ENCODE peak calls at places on chromosomes 6 and 20, in six cellular contexts. One of them, this sample, is unnamed.

GRCh38 chr20:45545754-45546453 is 1.3 kb downstream of the EPPIN start:
- DNase-seq in stomach: no peak
- DNase-seq in uterus: no peak
- DNase-seq in IMR-90: peak; percentile 37
- DNase-seq in transverse colon: no peak
- DNase-seq in gastrocnemius medialis: no peak
- DNase-seq in this sample: no peak

GRCh38 chr6:150204705-150205472 is 62.0 kb downstream of the PPP1R14C start:
- DNase-seq in stomach: no peak
- DNase-seq in uterus: no peak
- DNase-seq in IMR-90: no peak
- DNase-seq in transverse colon: no peak
- DNase-seq in gastrocnemius medialis: peak; percentile 85
- DNase-seq in this sample: peak; percentile 61

GRCh38 chr6:121093928-121094327 is 240.4 kb downstream of the TBC1D32 start:
- DNase-seq in stomach: no peak
- DNase-seq in uterus: no peak
- DNase-seq in IMR-90: peak; percentile 76
- DNase-seq in transverse colon: no peak
- DNase-seq in gastrocnemius medialis: no peak
- DNase-seq in this sample: no peak

GRCh38 chr20:58808296-58809046 is 42.2 kb downstream of the GNAS-AS1 start:
- DNase-seq in stomach: no peak
- DNase-seq in uterus: no peak
- DNase-seq in IMR-90: peak; percentile 29
- DNase-seq in transverse colon: no peak
- DNase-seq in gastrocnemius medialis: no peak
- DNase-seq in this sample: no peak

GRCh38 chr6:141965016-141965545 is 167.6 kb upstream of the GJE1 start:
- DNase-seq in stomach: no peak
- DNase-seq in uterus: no peak
- DNase-seq in IMR-90: no peak
- DNase-seq in transverse colon: no peak
- DNase-seq in gastrocnemius medialis: no peak
- DNase-seq in this sample: no peak

GRCh38 chr6:36607782-36608386 is 13.7 kb downstream of the SRSF3 start:
- DNase-seq in stomach: peak; percentile 57
- DNase-seq in uterus: no peak
- DNase-seq in IMR-90: no peak
- DNase-seq in transverse colon: no peak
- DNase-seq in gastrocnemius medialis: peak; percentile 77
- DNase-seq in this sample: no peak

GRCh38 chr6:139515511-139515910 is 141.1 kb upstream of the CITED2 start:
- DNase-seq in stomach: no peak
- DNase-seq in uterus: no peak
- DNase-seq in IMR-90: peak; percentile 51
- DNase-seq in transverse colon: no peak
- DNase-seq in gastrocnemius medialis: no peak
- DNase-seq in this sample: no peak

GRCh38 chr6:75147512-75147911 is 58.3 kb downstream of the COL12A1 start:
- DNase-seq in stomach: no peak
- DNase-seq in uterus: no peak
- DNase-seq in IMR-90: peak; percentile 81
- DNase-seq in transverse colon: no peak
- DNase-seq in gastrocnemius medialis: no peak
- DNase-seq in this sample: no peak

GRCh38 chr6:28732052-28732451 is 191.7 kb downstream of the TRIM27 start:
- DNase-seq in stomach: no peak
- DNase-seq in uterus: no peak
- DNase-seq in IMR-90: no peak
- DNase-seq in transverse colon: no peak
- DNase-seq in gastrocnemius medialis: no peak
- DNase-seq in this sample: no peak

GRCh38 chr20:24535956-24536730 is 66.7 kb downstream of the SYNDIG1 start:
- DNase-seq in stomach: no peak
- DNase-seq in uterus: no peak
- DNase-seq in IMR-90: no peak
- DNase-seq in transverse colon: no peak
- DNase-seq in gastrocnemius medialis: no peak
- DNase-seq in this sample: no peak

GRCh38 chr20:9515761-9516657 is 1.6 kb downstream of the LAMP5 start:
- DNase-seq in stomach: no peak
- DNase-seq in uterus: no peak
- DNase-seq in IMR-90: no peak
- DNase-seq in transverse colon: no peak
- DNase-seq in gastrocnemius medialis: no peak
- DNase-seq in this sample: peak; percentile 32

GRCh38 chr6:110547266-110547964 is 71.0 kb upstream of the SLC22A16 start:
- DNase-seq in stomach: no peak
- DNase-seq in uterus: no peak
- DNase-seq in IMR-90: peak; percentile 70
- DNase-seq in transverse colon: no peak
- DNase-seq in gastrocnemius medialis: no peak
- DNase-seq in this sample: no peak

GRCh38 chr6:119183457-119183856 is 105.0 kb upstream of the FAM184A start:
- DNase-seq in stomach: no peak
- DNase-seq in uterus: no peak
- DNase-seq in IMR-90: no peak
- DNase-seq in transverse colon: no peak
- DNase-seq in gastrocnemius medialis: no peak
- DNase-seq in this sample: no peak

GRCh38 chr20:10939297-10939949 is 265.6 kb upstream of the JAG1 start:
- DNase-seq in stomach: no peak
- DNase-seq in uterus: no peak
- DNase-seq in IMR-90: peak; percentile 22
- DNase-seq in transverse colon: no peak
- DNase-seq in gastrocnemius medialis: no peak
- DNase-seq in this sample: no peak

GRCh38 chr20:59032713-59033059 is 551 bp upstream of the ATP5F1E start:
- DNase-seq in stomach: no peak
- DNase-seq in uterus: no peak
- DNase-seq in IMR-90: peak; percentile 27
- DNase-seq in transverse colon: no peak
- DNase-seq in gastrocnemius medialis: no peak
- DNase-seq in this sample: no peak

GRCh38 chr20:34220581-34220980 is 20.6 kb upstream of the ASIP start:
- DNase-seq in stomach: no peak
- DNase-seq in uterus: no peak
- DNase-seq in IMR-90: peak; percentile 28
- DNase-seq in transverse colon: no peak
- DNase-seq in gastrocnemius medialis: no peak
- DNase-seq in this sample: no peak

GRCh38 chr6:149129401-149130077 is 188.0 kb upstream of the TAB2 start:
- DNase-seq in stomach: no peak
- DNase-seq in uterus: no peak
- DNase-seq in IMR-90: peak; percentile 65
- DNase-seq in transverse colon: no peak
- DNase-seq in gastrocnemius medialis: peak; percentile 38
- DNase-seq in this sample: peak; percentile 32

GRCh38 chr20:642398-643174 is 10.4 kb downstream of the SRXN1 start:
- DNase-seq in stomach: no peak
- DNase-seq in uterus: peak; percentile 25
- DNase-seq in IMR-90: no peak
- DNase-seq in transverse colon: no peak
- DNase-seq in gastrocnemius medialis: no peak
- DNase-seq in this sample: peak; percentile 77
- H3K4me3 ChIP-seq in stomach: peak overlapping the region; percentile 47
- H3K4me3 ChIP-seq in uterus: peak overlapping the region; percentile 35
- H3K4me3 ChIP-seq in IMR-90: peak overlapping the region; percentile 17
- H3K4me3 ChIP-seq in transverse colon: peak overlapping the region; percentile 41
- H3K4me3 ChIP-seq in gastrocnemius medialis: peak overlapping the region; percentile 39
- H3K4me3 ChIP-seq in this sample: peak overlapping the region; percentile 45

GRCh38 chr20:37879003-37879599 is 23.8 kb upstream of the VSTM2L start:
- DNase-seq in stomach: no peak
- DNase-seq in uterus: no peak
- DNase-seq in IMR-90: no peak
- DNase-seq in transverse colon: no peak
- DNase-seq in gastrocnemius medialis: no peak
- DNase-seq in this sample: no peak
- TF ChIP-seq POLR2A in stomach: no peak
- TF ChIP-seq POLR2A in uterus: no peak
- TF ChIP-seq POLR2A in IMR-90: no peak
- TF ChIP-seq POLR2A in transverse colon: no peak
- TF ChIP-seq POLR2A in gastrocnemius medialis: no peak
- TF ChIP-seq POLR2A in this sample: no peak

GRCh38 chr20:43358811-43359210 is 98.9 kb upstream of the SRSF6 start:
- DNase-seq in stomach: no peak
- DNase-seq in uterus: no peak
- DNase-seq in IMR-90: no peak
- DNase-seq in transverse colon: no peak
- DNase-seq in gastrocnemius medialis: no peak
- DNase-seq in this sample: no peak

GRCh38 chr20:43349841-43350240 is 107.9 kb upstream of the SRSF6 start:
- DNase-seq in stomach: no peak
- DNase-seq in uterus: no peak
- DNase-seq in IMR-90: no peak
- DNase-seq in transverse colon: no peak
- DNase-seq in gastrocnemius medialis: no peak
- DNase-seq in this sample: no peak

GRCh38 chr20:43355610-43356009 is 102.1 kb upstream of the SRSF6 start:
- DNase-seq in stomach: no peak
- DNase-seq in uterus: no peak
- DNase-seq in IMR-90: no peak
- DNase-seq in transverse colon: no peak
- DNase-seq in gastrocnemius medialis: no peak
- DNase-seq in this sample: no peak

GRCh38 chr20:43357352-43357751 is 100.3 kb upstream of the SRSF6 start:
- DNase-seq in stomach: no peak
- DNase-seq in uterus: no peak
- DNase-seq in IMR-90: no peak
- DNase-seq in transverse colon: no peak
- DNase-seq in gastrocnemius medialis: no peak
- DNase-seq in this sample: no peak

GRCh38 chr20:43352996-43353395 is 104.7 kb upstream of the SRSF6 start:
- DNase-seq in stomach: no peak
- DNase-seq in uterus: no peak
- DNase-seq in IMR-90: no peak
- DNase-seq in transverse colon: no peak
- DNase-seq in gastrocnemius medialis: no peak
- DNase-seq in this sample: no peak
- H3K27ac ChIP-seq in stomach: no peak overlapping the region
- H3K27ac ChIP-seq in uterus: no peak overlapping the region
- H3K27ac ChIP-seq in IMR-90: no peak overlapping the region
- H3K27ac ChIP-seq in transverse colon: no peak overlapping the region
- H3K27ac ChIP-seq in gastrocnemius medialis: no peak overlapping the region
- H3K27ac ChIP-seq in this sample: no peak overlapping the region

GRCh38 chr6:155264704-155265320 is 999 bp downstream of the CLDN20 start:
- DNase-seq in stomach: no peak
- DNase-seq in uterus: no peak
- DNase-seq in IMR-90: no peak
- DNase-seq in transverse colon: no peak
- DNase-seq in gastrocnemius medialis: no peak
- DNase-seq in this sample: no peak
- H3K4me3 ChIP-seq in stomach: no peak overlapping the region
- H3K4me3 ChIP-seq in uterus: no peak overlapping the region
- H3K4me3 ChIP-seq in IMR-90: no peak overlapping the region
- H3K4me3 ChIP-seq in transverse colon: no peak overlapping the region
- H3K4me3 ChIP-seq in gastrocnemius medialis: no peak overlapping the region
- H3K4me3 ChIP-seq in this sample: no peak overlapping the region

GRCh38 chr6:47992805-47993204 is 118.2 kb downstream of the PTCHD4 start:
- DNase-seq in stomach: no peak
- DNase-seq in uterus: no peak
- DNase-seq in IMR-90: no peak
- DNase-seq in transverse colon: no peak
- DNase-seq in gastrocnemius medialis: no peak
- DNase-seq in this sample: peak; percentile 27
- TF ChIP-seq POLR2A in stomach: no peak
- TF ChIP-seq POLR2A in uterus: no peak
- TF ChIP-seq POLR2A in IMR-90: no peak
- TF ChIP-seq POLR2A in transverse colon: no peak
- TF ChIP-seq POLR2A in gastrocnemius medialis: no peak
- TF ChIP-seq POLR2A in this sample: no peak

GRCh38 chr6:41560440-41561192 is 14.4 kb downstream of the FOXP4 start:
- DNase-seq in stomach: peak; percentile 59
- DNase-seq in uterus: peak; percentile 72
- DNase-seq in IMR-90: no peak
- DNase-seq in transverse colon: peak; percentile 77
- DNase-seq in gastrocnemius medialis: no peak
- DNase-seq in this sample: peak; percentile 71
- H3K27ac ChIP-seq in stomach: peak overlapping the region; percentile 56
- H3K27ac ChIP-seq in uterus: peak overlapping the region; percentile 76
- H3K27ac ChIP-seq in IMR-90: no peak overlapping the region
- H3K27ac ChIP-seq in transverse colon: no peak overlapping the region
- H3K27ac ChIP-seq in gastrocnemius medialis: peak overlapping the region; percentile 33
- H3K27ac ChIP-seq in this sample: peak overlapping the region; percentile 79

GRCh38 chr6:46653439-46653942 is 716 bp downstream of the SLC25A27 start:
- DNase-seq in stomach: no peak
- DNase-seq in uterus: no peak
- DNase-seq in IMR-90: no peak
- DNase-seq in transverse colon: no peak
- DNase-seq in gastrocnemius medialis: no peak
- DNase-seq in this sample: no peak
- H3K4me3 ChIP-seq in stomach: peak overlapping the region; percentile 92
- H3K4me3 ChIP-seq in uterus: peak overlapping the region; percentile 71
- H3K4me3 ChIP-seq in IMR-90: peak overlapping the region; percentile 76
- H3K4me3 ChIP-seq in transverse colon: peak overlapping the region; percentile 70
- H3K4me3 ChIP-seq in gastrocnemius medialis: peak overlapping the region; percentile 83
- H3K4me3 ChIP-seq in this sample: peak overlapping the region; percentile 76

GRCh38 chr20:49982346-49983122 is at the start of gene SNAI1:
- DNase-seq in stomach: peak; percentile 86
- DNase-seq in uterus: peak; percentile 72
- DNase-seq in IMR-90: peak; percentile 86
- DNase-seq in transverse colon: peak; percentile 83
- DNase-seq in gastrocnemius medialis: peak; percentile 79
- DNase-seq in this sample: peak; percentile 90
- TF ChIP-seq POLR2A in stomach: peak; percentile 31
- TF ChIP-seq POLR2A in uterus: peak; percentile 71
- TF ChIP-seq POLR2A in IMR-90: peak; percentile 99
- TF ChIP-seq POLR2A in transverse colon: peak; percentile 81
- TF ChIP-seq POLR2A in gastrocnemius medialis: peak; percentile 77
- TF ChIP-seq POLR2A in this sample: no peak

DNA sequence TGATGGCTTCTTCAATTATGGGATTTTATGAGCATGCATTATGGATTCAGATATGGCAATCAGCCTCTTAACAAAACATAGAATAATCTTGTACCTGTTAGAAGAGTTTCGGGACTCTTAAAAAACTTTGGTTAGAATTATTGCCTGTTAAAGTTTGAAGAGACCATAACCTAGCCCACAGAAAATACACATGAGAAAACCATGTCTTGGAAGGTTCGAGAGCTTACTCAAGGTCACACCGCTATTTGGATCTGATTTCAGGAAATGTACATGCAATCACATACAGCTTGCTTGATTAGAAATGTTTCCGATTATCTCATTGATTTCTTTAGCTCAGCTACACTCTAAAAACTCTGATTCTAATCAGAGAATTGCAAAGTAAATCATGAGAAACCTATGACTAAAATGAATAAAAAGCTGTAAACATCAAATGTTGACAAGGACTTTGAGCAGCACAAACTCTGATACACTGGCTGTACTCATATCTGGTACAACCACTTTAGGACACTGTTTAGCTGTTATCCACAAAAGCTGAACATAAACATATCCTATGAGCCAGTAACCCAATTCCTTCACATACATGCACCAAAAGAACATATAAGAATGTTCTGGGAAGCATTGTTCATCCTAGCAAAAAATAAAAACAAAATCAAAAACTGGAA is 16.3 kb downstream of the STX7 start:
- DNase-seq in stomach: no peak
- DNase-seq in uterus: no peak
- DNase-seq in IMR-90: no peak
- DNase-seq in transverse colon: no peak
- DNase-seq in gastrocnemius medialis: no peak
- DNase-seq in this sample: no peak
- H3K27ac ChIP-seq in stomach: no peak overlapping the region
- H3K27ac ChIP-seq in uterus: no peak overlapping the region
- H3K27ac ChIP-seq in IMR-90: no peak overlapping the region
- H3K27ac ChIP-seq in transverse colon: no peak overlapping the region
- H3K27ac ChIP-seq in gastrocnemius medialis: no peak overlapping the region
- H3K27ac ChIP-seq in this sample: no peak overlapping the region